ENCODE peak calls at places on chromosome 15, in six cellular contexts. H, O, Y, G, Z and D are unnamed samples.

GRCh38 chr15:50066202-50066601 is 52.8 kb downstream of the ATP8B4 start:
- DNase-seq in O (no peak), G (no peak), H (no peak), Z (peak), Y (no peak), D (no peak)

GRCh38 chr15:48472756-48473155 is 141.5 kb downstream of the DUT start:
- DNase-seq in G (no peak), H (no peak), Y (no peak), Z (peak), O (no peak), D (no peak)

GRCh38 chr15:77021803-77022381 is 27.0 kb downstream of the PSTPIP1 start:
- DNase-seq in Z (peak), H (no peak), G (no peak), Y (no peak), O (peak), D (no peak)

GRCh38 chr15:59438891-59439290 is 905 bp downstream of the FAM81A start:
- DNase-seq in O (no peak), Y (no peak), Z (no peak), H (no peak), G (no peak), D (no peak)

GRCh38 chr15:99707481-99708270 is 25.6 kb downstream of the LYSMD4 start:
- DNase-seq in O (no peak), G (no peak), Y (no peak), H (no peak), Z (no peak), D (no peak)

GRCh38 chr15:45631831-45632230 is 3.0 kb upstream of the SQOR start:
- DNase-seq in O (no peak), G (no peak), Y (no peak), H (no peak), Z (peak), D (no peak)

GRCh38 chr15:34821907-34822306 is 26.6 kb upstream of the ACTC1 start:
- DNase-seq in G (no peak), H (no peak), Y (no peak), Z (no peak), O (no peak), D (no peak)

GRCh38 chr15:69789648-69790393 is 307.9 kb downstream of the TLE3 start:
- DNase-seq in G (no peak), H (no peak), O (no peak), Z (no peak), Y (no peak), D (no peak)

GRCh38 chr15:73654659-73655058 is 21.5 kb upstream of the NPTN start:
- DNase-seq in Y (no peak), H (no peak), G (no peak), Z (no peak), O (no peak), D (no peak)

GRCh38 chr15:100712226-100712625 is 109.8 kb downstream of the ASB7 start:
- DNase-seq in H (no peak), O (no peak), Y (no peak), G (no peak), Z (peak), D (no peak)

GRCh38 chr15:89926158-89926557 is 13.4 kb upstream of the ARPIN start:
- DNase-seq in H (no peak), O (no peak), Z (no peak), G (no peak), Y (no peak), D (peak)

GRCh38 chr15:85580914-85581313 is 200.5 kb downstream of the AKAP13 start:
- DNase-seq in G (no peak), O (no peak), H (no peak), Y (no peak), Z (no peak), D (no peak)

GRCh38 chr15:47839233-47839867 is 122.0 kb downstream of the SEMA6D start:
- DNase-seq in G (no peak), H (peak), Y (no peak), O (no peak), Z (no peak), D (no peak)

GRCh38 chr15:95563634-95564033 is 766.9 kb upstream of the NR2F2 start:
- DNase-seq in Y (no peak), G (no peak), O (no peak), Z (no peak), H (no peak), D (no peak)

GRCh38 chr15:72006382-72006781 is 111.6 kb downstream of the MYO9A start:
- DNase-seq in H (no peak), Z (no peak), G (no peak), O (no peak), Y (no peak), D (no peak)

GRCh38 chr15:77819271-77819806 is 186.6 kb upstream of the LINGO1 start:
- DNase-seq in O (peak), H (peak), Z (no peak), Y (no peak), G (no peak), D (no peak)

GRCh38 chr15:65450556-65450955 is 27.8 kb upstream of the IGDCC4 start:
- DNase-seq in Z (no peak), H (no peak), G (no peak), O (no peak), Y (no peak), D (no peak)

GRCh38 chr15:52649686-52650085 is 29.5 kb downstream of the ATOSA start:
- DNase-seq in H (no peak), Z (peak), O (no peak), G (no peak), Y (no peak), D (no peak)

GRCh38 chr15:50244153-50244552 is 21.4 kb downstream of the HDC start:
- DNase-seq in G (no peak), Y (no peak), O (no peak), Z (no peak), H (no peak), D (no peak)